ENCODE peak calls at places on chromosomes 2 and 18, in six cellular contexts. O is left ventricle myocardium inferior, A is adrenal gland, U is mesendoderm, R is mucosa of descending colon, L is IMR-90. E is an unnamed sample. For H3K4me1, the result is how much of the 10 kb centered on the place peaks cover.

GRCh38 chr2:206597716-206598218 is 44.5 kb upstream of the FAM237A start:
- DNase-seq in U (no peak), R (no peak), O (no peak), A (no peak), L (no peak), E (no peak)

GRCh38 chr18:30632058-30632718 is 410.4 kb downstream of the DSC3 start:
- DNase-seq in O (no peak), L (no peak), R (no peak), A (no peak), U (peak), E (no peak)

GRCh38 chr2:231483398-231484329 is 19.4 kb upstream of the NCL start:
- DNase-seq in A (peak), U (no peak), L (no peak), O (peak), R (peak), E (peak)

GRCh38 chr2:144357623-144358400 is 162.1 kb downstream of the ZEB2 start:
- DNase-seq in O (no peak), R (no peak), A (peak), L (peak), U (peak), E (no peak)

GRCh38 chr2:156769802-156770201 is 333.6 kb downstream of the GPD2 start:
- DNase-seq in L (no peak), R (no peak), U (no peak), O (no peak), A (no peak), E (no peak)

GRCh38 chr2:126912201-126912600 is 13.5 kb downstream of the TEX51 start:
- DNase-seq in L (no peak), O (no peak), A (no peak), R (no peak), U (no peak), E (no peak)

GRCh38 chr2:237699870-237700582 is 72.6 kb downstream of the LRRFIP1 start:
- DNase-seq in O (no peak), U (no peak), A (no peak), L (no peak), R (no peak), E (peak)

GRCh38 chr2:1660656-1661650 is 83.4 kb downstream of the PXDN start:
- DNase-seq in A (peak), R (peak), U (no peak), O (no peak), L (no peak), E (no peak)

GRCh38 chr2:217715484-217715883 is 287.3 kb downstream of the TNS1 start:
- DNase-seq in L (no peak), A (no peak), O (no peak), R (no peak), U (no peak), E (no peak)

GRCh38 chr2:147424766-147425165 is 420.1 kb upstream of the ACVR2A start:
- DNase-seq in L (no peak), R (no peak), O (no peak), A (no peak), U (no peak), E (no peak)

GRCh38 chr18:63974991-63975390 is 5.1 kb downstream of the SERPINB8 start:
- DNase-seq in A (no peak), L (peak), U (peak), R (no peak), O (no peak), E (no peak)

GRCh38 chr2:38037325-38037724 is 38.6 kb downstream of the CYP1B1 start:
- DNase-seq in U (no peak), O (no peak), R (no peak), L (no peak), A (no peak), E (no peak)

GRCh38 chr2:68604077-68604476 is 39.3 kb upstream of the PROKR1 start:
- DNase-seq in O (no peak), L (no peak), R (no peak), A (no peak), U (no peak), E (no peak)

GRCh38 chr18:741931-742512 is 29.6 kb upstream of the ENOSF1 start:
- DNase-seq in A (no peak), L (peak), U (peak), O (no peak), R (no peak), E (no peak)

GRCh38 chr2:94984964-94985575 is 40.4 kb upstream of the MAL start:
- DNase-seq in O (no peak), R (no peak), L (no peak), A (no peak), U (peak), E (no peak)

GRCh38 chr18:23998811-23999210 is 15.7 kb upstream of the TTC39C start:
- DNase-seq in L (no peak), O (no peak), R (no peak), U (no peak), A (no peak), E (no peak)

GRCh38 chr2:224268441-224268840 is 133.5 kb downstream of the FAM124B start:
- DNase-seq in O (no peak), R (no peak), U (no peak), A (no peak), L (peak), E (no peak)

GRCh38 chr18:3747176-3747973 is 297.4 kb downstream of the TGIF1 start:
- DNase-seq in L (peak), A (peak), U (no peak), R (no peak), O (no peak), E (no peak)

GRCh38 chr2:205273148-205273547 is 409.2 kb upstream of the NRP2 start:
- DNase-seq in U (peak), R (no peak), A (no peak), L (no peak), O (no peak), E (no peak)

GRCh38 chr18:36420826-36421225 is 123.3 kb downstream of the FHOD3 start:
- DNase-seq in O (no peak), R (no peak), A (peak), U (no peak), L (no peak), E (no peak)

GRCh38 chr2:17933251-17933650 is 54.8 kb downstream of the KCNS3 start:
- DNase-seq in O (no peak), A (no peak), L (peak), R (no peak), U (no peak), E (no peak)

GRCh38 chr2:26327291-26328272 is 18.4 kb upstream of the SELENOI start:
- DNase-seq in O (no peak), A (no peak), U (no peak), L (peak), R (no peak), E (no peak)

GRCh38 chr2:172096661-172097547 is 5.8 kb downstream of the DLX2 start:
- DNase-seq in O (no peak), A (no peak), L (peak), R (peak), U (peak), E (no peak)

GRCh38 chr2:241561811-241562210 is 3.3 kb downstream of the BOK start:
- DNase-seq in R (peak), A (peak), L (peak), O (no peak), U (peak), E (peak)

GRCh38 chr2:236754234-236754924 is 184.8 kb downstream of the ACKR3 start:
- DNase-seq in U (no peak), O (no peak), L (no peak), A (no peak), R (no peak), E (no peak)

GRCh38 chr18:55861266-55861665 is 273.3 kb upstream of the TCF4 start:
- DNase-seq in U (peak), O (no peak), L (peak), A (peak), R (no peak), E (no peak)

GRCh38 chr2:201909348-201909747 is 103.0 kb downstream of the CDK15 start:
- DNase-seq in A (no peak), L (peak), R (no peak), O (no peak), U (no peak), E (no peak)

GRCh38 chr2:36663851-36664715 is 32.4 kb upstream of the VIT start:
- DNase-seq in R (no peak), U (peak), A (peak), L (peak), O (no peak), E (no peak)

GRCh38 chr2:1975060-1975459 is 230.7 kb upstream of the PXDN start:
- DNase-seq in L (no peak), O (peak), U (no peak), R (no peak), A (no peak), E (no peak)

GRCh38 chr2:240887631-240888030 is 8.3 kb downstream of the MAB21L4 start:
- DNase-seq in O (no peak), L (no peak), U (no peak), A (no peak), R (no peak), E (peak)

GRCh38 chr2:207115715-207116364 is 49.9 kb downstream of the KLF7 start:
- DNase-seq in O (peak), U (no peak), L (peak), R (no peak), A (peak), E (no peak)

GRCh38 chr18:78796693-78797455 is 182.7 kb upstream of the SALL3 start:
- DNase-seq in U (no peak), O (no peak), R (no peak), L (no peak), A (no peak), E (peak)

GRCh38 chr2:33133436-33133835 is 186.7 kb downstream of the LTBP1 start:
- DNase-seq in O (peak), R (no peak), U (no peak), L (peak), A (peak), E (no peak)

GRCh38 chr2:33134764-33135560 is 188.2 kb downstream of the LTBP1 start:
- DNase-seq in O (no peak), A (no peak), R (no peak), U (no peak), L (no peak), E (no peak)

GRCh38 chr2:33135645-33136044 is 188.9 kb downstream of the LTBP1 start:
- DNase-seq in L (peak), A (no peak), O (no peak), U (no peak), R (no peak), E (no peak)

GRCh38 chr2:33136056-33136455 is 189.3 kb downstream of the LTBP1 start:
- DNase-seq in R (no peak), O (no peak), U (no peak), A (no peak), L (peak), E (no peak)

DNA sequence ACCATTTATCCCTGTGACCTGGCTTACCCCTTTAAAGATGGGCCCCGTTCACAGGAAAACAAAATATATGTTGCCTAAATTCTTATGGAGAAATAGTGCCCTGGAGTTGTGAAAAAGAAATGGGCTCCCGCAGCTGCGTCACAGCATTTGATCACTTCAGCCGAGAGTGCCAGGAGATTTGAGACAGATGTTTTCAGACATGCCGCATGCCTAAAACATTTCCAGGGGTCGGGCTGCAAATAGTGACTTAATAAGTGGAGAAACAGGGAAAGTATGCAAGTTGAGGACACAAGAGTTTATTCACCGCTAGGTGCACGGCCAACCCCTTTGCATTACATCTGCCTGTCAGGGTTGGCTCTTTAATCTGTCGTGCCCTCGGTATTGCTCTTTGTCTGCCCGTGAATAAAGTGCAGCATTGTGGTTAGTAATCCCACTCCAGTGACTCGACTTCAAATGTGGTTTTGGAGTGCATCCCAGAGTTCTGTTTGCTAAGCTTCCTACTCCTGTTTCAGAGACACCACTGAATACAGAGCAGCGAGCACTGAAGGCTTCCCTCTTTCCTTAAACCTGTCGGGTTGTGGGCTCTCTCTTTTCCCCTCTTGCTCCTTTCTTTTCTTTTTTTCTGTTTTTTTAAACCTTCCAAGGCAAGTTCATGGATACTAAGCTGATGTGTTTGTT is 187.5 kb downstream of the LTBP1 start:
- DNase-seq in R (no peak), O (peak), U (no peak), L (peak), A (peak), E (no peak)
- H3K4me3 ChIP-seq in R (no peak), O (peak), U (no peak), L (peak), A (no peak), E (peak)

GRCh38 chr18:8114480-8114879 is 494.8 kb upstream of the RAB12 start:
- DNase-seq in O (no peak), R (no peak), U (no peak), A (no peak), L (no peak), E (no peak)
- H3K4me1 ChIP-seq in O (under half), R (under half), U (under half), A (under half), L (under half), E (under half)

GRCh38 chr18:41646915-41647314 is 308.1 kb upstream of the PIK3C3 start:
- DNase-seq in A (no peak), L (no peak), R (no peak), O (no peak), U (no peak), E (no peak)
- H3K4me3 ChIP-seq in A (no peak), L (no peak), R (no peak), O (no peak), U (no peak), E (no peak)

GRCh38 chr2:128300151-128300550 is 18.5 kb downstream of the HS6ST1 start:
- DNase-seq in R (no peak), A (no peak), U (no peak), O (no peak), L (no peak), E (peak)
- H3K4me1 ChIP-seq in R (under half), A (half or more), U (under half), O (under half), L (half or more), E (under half)

DNA sequence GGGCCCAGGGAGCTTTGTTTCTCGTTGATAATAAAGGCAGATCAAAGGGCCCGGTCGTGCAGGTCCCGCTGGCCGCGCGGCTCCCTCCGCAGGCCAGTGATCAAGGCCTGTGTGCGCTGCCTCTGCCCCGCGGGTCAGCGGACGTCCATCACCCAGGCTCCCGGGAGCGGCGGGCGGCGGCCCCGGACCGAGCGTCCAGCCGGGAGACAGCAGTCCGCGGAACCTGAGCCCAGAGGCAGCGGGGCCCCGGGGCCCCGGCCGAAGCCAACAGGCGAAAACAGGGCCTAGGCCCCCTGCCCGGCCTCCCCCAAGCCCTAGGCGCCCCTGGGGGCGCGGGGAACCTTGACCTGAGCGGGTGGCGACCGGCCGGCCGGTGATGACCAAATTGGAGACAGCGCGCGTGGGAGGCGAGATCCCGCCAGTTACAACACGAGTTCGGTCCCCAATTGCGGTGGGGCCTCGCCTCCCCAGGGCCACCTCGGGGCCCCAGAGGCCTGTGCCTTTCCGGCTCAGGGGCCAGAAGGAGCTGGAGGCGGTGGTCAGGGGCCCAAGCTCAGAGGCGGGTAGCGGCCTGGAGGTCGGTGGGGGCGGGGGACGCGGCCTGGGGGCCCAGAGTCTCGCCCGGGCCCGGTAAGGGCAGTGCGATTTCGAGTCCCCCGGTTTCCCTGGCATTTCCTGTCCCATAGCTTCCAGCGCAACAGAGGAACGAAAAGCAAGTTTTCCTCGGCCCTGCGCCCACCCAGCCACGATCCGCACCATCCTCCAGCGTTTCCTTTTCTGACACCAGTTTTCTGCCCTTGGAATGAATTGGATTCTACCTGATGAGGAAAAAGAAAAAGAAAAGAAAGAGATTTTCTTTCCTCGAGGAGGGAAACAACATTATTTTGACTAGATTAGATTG is 5.9 kb downstream of the SP9 start:
- DNase-seq in R (peak), A (no peak), U (peak), L (no peak), O (no peak), E (peak)
- H3K4me3 ChIP-seq in R (no peak), A (no peak), U (no peak), L (no peak), O (peak), E (no peak)

DNA sequence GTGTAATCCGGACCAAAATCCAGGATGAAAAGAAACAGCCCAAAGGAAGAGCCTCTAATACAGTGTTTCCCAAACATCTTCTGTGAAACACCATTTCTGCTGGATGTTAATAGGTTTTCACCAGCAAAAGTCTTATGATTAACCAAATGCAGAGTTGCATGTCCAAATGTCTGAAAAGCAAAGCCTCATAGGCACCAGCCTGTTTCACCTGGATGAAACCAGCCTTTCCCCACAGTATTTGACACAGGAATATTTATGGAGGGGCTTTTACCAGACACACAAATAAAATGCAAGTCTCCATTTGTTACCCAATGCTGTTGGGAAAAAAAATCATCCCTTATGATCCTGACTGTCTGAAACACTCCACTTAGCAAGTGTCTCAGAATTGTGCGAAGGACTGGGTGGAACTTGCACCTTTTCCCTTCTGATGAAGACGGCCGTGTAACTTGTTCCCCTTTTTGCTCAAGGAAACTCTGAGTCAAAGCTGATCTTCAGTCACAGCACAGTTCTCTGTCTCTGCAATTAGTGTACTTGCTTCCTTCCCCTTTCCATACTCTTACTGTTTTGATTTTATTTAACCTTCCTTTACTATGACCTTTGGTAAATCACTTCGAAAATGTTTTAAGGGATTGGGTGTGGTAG is 70.3 kb upstream of the IL1R2 start:
- DNase-seq in L (no peak), O (no peak), R (no peak), U (no peak), A (no peak), E (no peak)
- H3K4me1 ChIP-seq in L (under half), O (under half), R (under half), U (under half), A (under half), E (under half)

GRCh38 chr2:45152691-45153090 is 143.4 kb upstream of the SIX2 start:
- DNase-seq in L (no peak), U (no peak), A (no peak), R (no peak), O (no peak), E (no peak)

GRCh38 chr2:45153126-45153525 is 143.9 kb upstream of the SIX2 start:
- DNase-seq in O (no peak), A (no peak), U (no peak), L (no peak), R (no peak), E (no peak)

GRCh38 chr2:45154606-45155155 is 145.4 kb upstream of the SIX2 start:
- DNase-seq in A (no peak), U (no peak), L (no peak), O (no peak), R (no peak), E (no peak)

GRCh38 chr2:45156605-45157004 is 147.4 kb upstream of the SIX2 start:
- DNase-seq in U (no peak), O (no peak), R (no peak), A (no peak), L (no peak), E (no peak)

DNA sequence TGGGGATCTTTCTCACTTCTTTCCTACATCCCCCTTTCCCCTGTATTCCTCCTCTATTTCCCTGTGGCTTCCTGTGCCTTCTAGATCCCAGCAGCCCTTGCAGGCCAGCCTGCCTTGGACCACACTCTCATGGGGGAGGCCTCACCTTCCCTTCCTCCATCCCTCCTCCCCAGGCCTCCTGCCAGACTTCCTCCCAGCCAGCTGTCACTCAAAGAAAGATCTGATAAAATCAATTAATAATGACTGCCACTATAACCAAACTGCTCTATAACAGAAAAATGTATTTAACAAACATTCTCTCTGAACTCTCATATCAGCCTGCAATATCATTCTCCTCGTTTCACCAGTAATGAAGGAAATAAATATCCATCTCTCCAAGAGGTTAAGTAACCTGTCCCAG is 144.9 kb upstream of the SIX2 start:
- DNase-seq in O (no peak), A (no peak), L (no peak), R (no peak), U (no peak), E (no peak)
- H3K4me3 ChIP-seq in O (no peak), A (no peak), L (no peak), R (no peak), U (no peak), E (no peak)

GRCh38 chr2:109387221-109387735 is 226.5 kb downstream of the SEPTIN10 start:
- DNase-seq in O (no peak), A (no peak), L (no peak), U (no peak), R (no peak), E (peak)
- H3K4me1 ChIP-seq in O (under half), A (under half), L (under half), U (under half), R (under half), E (under half)

E was measured in spleen.